ENCODE peak calls at places on chromosomes 5 and 9, in ten cellular contexts. One of them, this sample, is unnamed.

GRCh38 chr9:38233343-38233742 is 159.2 kb upstream of the ALDH1B1 start:
- DNase-seq in astrocyte of the spinal cord: no peak
- DNase-seq in aorta: no peak
- DNase-seq in upper lobe of right lung: peak; percentile 16
- DNase-seq in H7: no peak
- DNase-seq in suprapubic skin: no peak
- DNase-seq in pancreas: no peak
- DNase-seq in kidney epithelial cell: no peak
- DNase-seq in CD8-positive, alpha-beta memory T cell: no peak
- DNase-seq in BJ: no peak
- DNase-seq in this sample: no peak

GRCh38 chr9:111222757-111223156 is 107.3 kb downstream of the OR2K2 start:
- DNase-seq in astrocyte of the spinal cord: no peak
- DNase-seq in aorta: no peak
- DNase-seq in upper lobe of right lung: no peak
- DNase-seq in H7: no peak
- DNase-seq in suprapubic skin: no peak
- DNase-seq in pancreas: no peak
- DNase-seq in kidney epithelial cell: no peak
- DNase-seq in CD8-positive, alpha-beta memory T cell: no peak
- DNase-seq in BJ: no peak
- DNase-seq in this sample: no peak

GRCh38 chr9:20297646-20298084 is 324.6 kb downstream of the MLLT3 start:
- DNase-seq in astrocyte of the spinal cord: peak; percentile 53
- DNase-seq in aorta: no peak
- DNase-seq in upper lobe of right lung: no peak
- DNase-seq in H7: no peak
- DNase-seq in suprapubic skin: no peak
- DNase-seq in pancreas: no peak
- DNase-seq in kidney epithelial cell: no peak
- DNase-seq in CD8-positive, alpha-beta memory T cell: no peak
- DNase-seq in BJ: peak; percentile 5
- DNase-seq in this sample: no peak

GRCh38 chr5:177378884-177379883 is 5.0 kb upstream of the SLC34A1 start:
- DNase-seq in astrocyte of the spinal cord: peak; percentile 85
- DNase-seq in aorta: no peak
- DNase-seq in upper lobe of right lung: no peak
- DNase-seq in H7: no peak
- DNase-seq in suprapubic skin: no peak
- DNase-seq in pancreas: no peak
- DNase-seq in kidney epithelial cell: peak; percentile 59
- DNase-seq in CD8-positive, alpha-beta memory T cell: no peak
- DNase-seq in BJ: no peak
- DNase-seq in this sample: no peak

GRCh38 chr5:62082370-62082778 is 223.6 kb upstream of the KIF2A start:
- DNase-seq in astrocyte of the spinal cord: no peak
- DNase-seq in aorta: no peak
- DNase-seq in upper lobe of right lung: no peak
- DNase-seq in H7: no peak
- DNase-seq in suprapubic skin: no peak
- DNase-seq in pancreas: no peak
- DNase-seq in kidney epithelial cell: peak; percentile 35
- DNase-seq in CD8-positive, alpha-beta memory T cell: no peak
- DNase-seq in BJ: peak; percentile 28
- DNase-seq in this sample: no peak

GRCh38 chr5:91898865-91899264 is 515.7 kb upstream of the ARRDC3 start:
- DNase-seq in astrocyte of the spinal cord: no peak
- DNase-seq in aorta: no peak
- DNase-seq in upper lobe of right lung: no peak
- DNase-seq in H7: no peak
- DNase-seq in suprapubic skin: no peak
- DNase-seq in pancreas: no peak
- DNase-seq in kidney epithelial cell: no peak
- DNase-seq in CD8-positive, alpha-beta memory T cell: no peak
- DNase-seq in BJ: no peak
- DNase-seq in this sample: no peak

GRCh38 chr5:89595065-89595464 is 712.1 kb upstream of the MEF2C start:
- DNase-seq in astrocyte of the spinal cord: peak; percentile 80
- DNase-seq in aorta: no peak
- DNase-seq in upper lobe of right lung: no peak
- DNase-seq in H7: no peak
- DNase-seq in suprapubic skin: no peak
- DNase-seq in pancreas: no peak
- DNase-seq in kidney epithelial cell: no peak
- DNase-seq in CD8-positive, alpha-beta memory T cell: no peak
- DNase-seq in BJ: no peak
- DNase-seq in this sample: no peak

GRCh38 chr9:131235480-131235851 is 40.8 kb downstream of the FAM78A start:
- DNase-seq in astrocyte of the spinal cord: no peak
- DNase-seq in aorta: no peak
- DNase-seq in upper lobe of right lung: no peak
- DNase-seq in H7: no peak
- DNase-seq in suprapubic skin: peak; percentile 66
- DNase-seq in pancreas: no peak
- DNase-seq in kidney epithelial cell: no peak
- DNase-seq in CD8-positive, alpha-beta memory T cell: no peak
- DNase-seq in BJ: no peak
- DNase-seq in this sample: no peak

GRCh38 chr5:5932824-5933223 is 445.5 kb downstream of the MED10 start:
- DNase-seq in astrocyte of the spinal cord: no peak
- DNase-seq in aorta: no peak
- DNase-seq in upper lobe of right lung: no peak
- DNase-seq in H7: no peak
- DNase-seq in suprapubic skin: no peak
- DNase-seq in pancreas: no peak
- DNase-seq in kidney epithelial cell: no peak
- DNase-seq in CD8-positive, alpha-beta memory T cell: no peak
- DNase-seq in BJ: no peak
- DNase-seq in this sample: no peak

GRCh38 chr5:166257656-166258055 is 2033.8 kb upstream of the WWC1 start:
- DNase-seq in astrocyte of the spinal cord: no peak
- DNase-seq in aorta: no peak
- DNase-seq in upper lobe of right lung: no peak
- DNase-seq in H7: no peak
- DNase-seq in suprapubic skin: no peak
- DNase-seq in pancreas: no peak
- DNase-seq in kidney epithelial cell: no peak
- DNase-seq in CD8-positive, alpha-beta memory T cell: no peak
- DNase-seq in BJ: no peak
- DNase-seq in this sample: peak; percentile 60

GRCh38 chr5:125700380-125700856 is 722.8 kb upstream of the GRAMD2B start:
- DNase-seq in astrocyte of the spinal cord: no peak
- DNase-seq in aorta: no peak
- DNase-seq in upper lobe of right lung: no peak
- DNase-seq in H7: no peak
- DNase-seq in suprapubic skin: no peak
- DNase-seq in pancreas: no peak
- DNase-seq in kidney epithelial cell: no peak
- DNase-seq in CD8-positive, alpha-beta memory T cell: no peak
- DNase-seq in BJ: no peak
- DNase-seq in this sample: no peak

DNA sequence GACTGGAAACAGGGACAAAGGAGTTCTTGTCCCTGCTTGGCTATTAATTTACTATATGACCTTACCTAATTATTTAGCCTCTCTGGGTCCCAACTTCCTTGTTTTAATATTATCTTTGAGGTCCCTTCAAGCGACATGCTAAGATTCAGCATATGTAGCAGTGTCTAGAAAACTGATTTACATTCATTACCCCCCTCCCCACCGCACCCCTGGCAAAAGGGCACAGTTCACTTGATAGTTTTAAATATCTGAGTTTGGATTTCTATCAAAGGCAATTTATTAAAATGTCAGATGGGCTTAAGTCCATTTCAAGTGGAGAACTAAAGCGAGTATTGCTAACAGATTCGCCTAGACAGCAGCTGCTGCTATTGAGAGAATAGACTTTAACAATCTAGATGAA is 3.9 kb downstream of the CEMIP2 start:
- DNase-seq in astrocyte of the spinal cord: no peak
- DNase-seq in aorta: no peak
- DNase-seq in upper lobe of right lung: no peak
- DNase-seq in H7: no peak
- DNase-seq in suprapubic skin: no peak
- DNase-seq in pancreas: no peak
- DNase-seq in kidney epithelial cell: no peak
- DNase-seq in CD8-positive, alpha-beta memory T cell: no peak
- DNase-seq in BJ: no peak
- DNase-seq in this sample: no peak
- H3K4me3 ChIP-seq in astrocyte of the spinal cord: no peak overlapping the region
- H3K4me3 ChIP-seq in aorta: no peak overlapping the region
- H3K4me3 ChIP-seq in upper lobe of right lung: peak overlapping the region; percentile 83
- H3K4me3 ChIP-seq in H7: no peak overlapping the region
- H3K4me3 ChIP-seq in suprapubic skin: peak overlapping the region; percentile 75
- H3K4me3 ChIP-seq in pancreas: peak overlapping the region; percentile 73
- H3K4me3 ChIP-seq in kidney epithelial cell: no peak overlapping the region
- H3K4me3 ChIP-seq in CD8-positive, alpha-beta memory T cell: no peak overlapping the region
- H3K4me3 ChIP-seq in BJ: peak overlapping the region; percentile 30
- H3K4me3 ChIP-seq in this sample: no peak overlapping the region

GRCh38 chr9:92482336-92482735 is at the start of gene ASPN:
- DNase-seq in astrocyte of the spinal cord: peak; percentile 58
- DNase-seq in aorta: no peak
- DNase-seq in upper lobe of right lung: no peak
- DNase-seq in H7: no peak
- DNase-seq in suprapubic skin: no peak
- DNase-seq in pancreas: no peak
- DNase-seq in kidney epithelial cell: no peak
- DNase-seq in CD8-positive, alpha-beta memory T cell: no peak
- DNase-seq in BJ: peak; percentile 65
- DNase-seq in this sample: no peak
- H3K4me3 ChIP-seq in astrocyte of the spinal cord: no peak within 1 kb of the TSS
- H3K4me3 ChIP-seq in aorta: peak within 1 kb of the TSS; percentile 54
- H3K4me3 ChIP-seq in upper lobe of right lung: peak within 1 kb of the TSS; percentile 3
- H3K4me3 ChIP-seq in H7: no peak within 1 kb of the TSS
- H3K4me3 ChIP-seq in suprapubic skin: peak within 1 kb of the TSS; percentile 11
- H3K4me3 ChIP-seq in pancreas: no peak within 1 kb of the TSS
- H3K4me3 ChIP-seq in kidney epithelial cell: no peak within 1 kb of the TSS
- H3K4me3 ChIP-seq in CD8-positive, alpha-beta memory T cell: no peak within 1 kb of the TSS
- H3K4me3 ChIP-seq in BJ: no peak within 1 kb of the TSS
- H3K4me3 ChIP-seq in this sample: peak within 1 kb of the TSS; percentile 32

DNA sequence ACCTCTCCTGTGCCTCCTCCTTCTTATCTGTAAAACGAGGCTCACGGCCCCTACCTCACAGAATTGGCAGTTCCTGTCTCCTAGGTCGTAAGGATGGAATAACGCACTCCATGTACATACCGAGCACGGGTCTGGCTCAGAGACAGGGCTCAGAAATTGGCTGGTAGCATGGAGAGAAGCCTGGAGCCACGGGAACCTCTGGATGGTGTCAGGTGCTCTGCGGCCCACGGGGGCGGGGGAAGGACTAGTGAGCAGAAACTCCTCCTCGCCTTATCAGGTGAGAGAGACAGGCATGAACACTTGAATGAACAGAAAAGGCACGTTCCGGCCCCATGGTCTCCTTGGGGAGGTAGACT is 15.4 kb upstream of the C5orf47 start:
- DNase-seq in astrocyte of the spinal cord: no peak
- DNase-seq in aorta: no peak
- DNase-seq in upper lobe of right lung: peak; percentile 81
- DNase-seq in H7: peak; percentile 63
- DNase-seq in suprapubic skin: no peak
- DNase-seq in pancreas: peak; percentile 73
- DNase-seq in kidney epithelial cell: no peak
- DNase-seq in CD8-positive, alpha-beta memory T cell: no peak
- DNase-seq in BJ: no peak
- DNase-seq in this sample: peak; percentile 22
- H3K4me3 ChIP-seq in astrocyte of the spinal cord: peak overlapping the region; percentile 44
- H3K4me3 ChIP-seq in aorta: no peak overlapping the region
- H3K4me3 ChIP-seq in upper lobe of right lung: peak overlapping the region; percentile 55
- H3K4me3 ChIP-seq in H7: peak overlapping the region; percentile 41
- H3K4me3 ChIP-seq in suprapubic skin: peak overlapping the region; percentile 46
- H3K4me3 ChIP-seq in pancreas: peak overlapping the region; percentile 54
- H3K4me3 ChIP-seq in kidney epithelial cell: peak overlapping the region; percentile 40
- H3K4me3 ChIP-seq in CD8-positive, alpha-beta memory T cell: peak overlapping the region; percentile 63
- H3K4me3 ChIP-seq in BJ: peak overlapping the region; percentile 33
- H3K4me3 ChIP-seq in this sample: peak overlapping the region; percentile 23

GRCh38 chr9:132877818-132878694 is at the start of gene AK8:
- DNase-seq in astrocyte of the spinal cord: peak; percentile 73
- DNase-seq in aorta: peak; percentile 76
- DNase-seq in upper lobe of right lung: peak; percentile 88
- DNase-seq in H7: peak; percentile 98
- DNase-seq in suprapubic skin: peak; percentile 88
- DNase-seq in pancreas: peak; percentile 91
- DNase-seq in kidney epithelial cell: no peak
- DNase-seq in CD8-positive, alpha-beta memory T cell: peak; percentile 65
- DNase-seq in BJ: no peak
- DNase-seq in this sample: peak; percentile 78

GRCh38 chr9:132880311-132880661 is 1.6 kb downstream of the SPACA9 start:
- DNase-seq in astrocyte of the spinal cord: no peak
- DNase-seq in aorta: no peak
- DNase-seq in upper lobe of right lung: no peak
- DNase-seq in H7: no peak
- DNase-seq in suprapubic skin: no peak
- DNase-seq in pancreas: no peak
- DNase-seq in kidney epithelial cell: no peak
- DNase-seq in CD8-positive, alpha-beta memory T cell: no peak
- DNase-seq in BJ: no peak
- DNase-seq in this sample: no peak

GRCh38 chr9:132881826-132882225 is 3.1 kb downstream of the SPACA9 start:
- DNase-seq in astrocyte of the spinal cord: no peak
- DNase-seq in aorta: no peak
- DNase-seq in upper lobe of right lung: no peak
- DNase-seq in H7: no peak
- DNase-seq in suprapubic skin: no peak
- DNase-seq in pancreas: no peak
- DNase-seq in kidney epithelial cell: no peak
- DNase-seq in CD8-positive, alpha-beta memory T cell: no peak
- DNase-seq in BJ: no peak
- DNase-seq in this sample: no peak

GRCh38 chr9:132878695-132879064 is at the start of gene SPACA9:
- DNase-seq in astrocyte of the spinal cord: peak; percentile 53
- DNase-seq in aorta: peak; percentile 81
- DNase-seq in upper lobe of right lung: peak; percentile 87
- DNase-seq in H7: peak; percentile 93
- DNase-seq in suprapubic skin: peak; percentile 94
- DNase-seq in pancreas: peak; percentile 77
- DNase-seq in kidney epithelial cell: no peak
- DNase-seq in CD8-positive, alpha-beta memory T cell: no peak
- DNase-seq in BJ: no peak
- DNase-seq in this sample: peak; percentile 92

GRCh38 chr9:132879443-132880310 is 979 bp downstream of the SPACA9 start:
- DNase-seq in astrocyte of the spinal cord: no peak
- DNase-seq in aorta: no peak
- DNase-seq in upper lobe of right lung: no peak
- DNase-seq in H7: no peak
- DNase-seq in suprapubic skin: no peak
- DNase-seq in pancreas: no peak
- DNase-seq in kidney epithelial cell: no peak
- DNase-seq in CD8-positive, alpha-beta memory T cell: no peak
- DNase-seq in BJ: no peak
- DNase-seq in this sample: no peak
- H3K4me3 ChIP-seq in astrocyte of the spinal cord: no peak overlapping the region
- H3K4me3 ChIP-seq in aorta: no peak overlapping the region
- H3K4me3 ChIP-seq in upper lobe of right lung: peak overlapping the region; percentile 93
- H3K4me3 ChIP-seq in H7: no peak overlapping the region
- H3K4me3 ChIP-seq in suprapubic skin: peak overlapping the region; percentile 94
- H3K4me3 ChIP-seq in pancreas: peak overlapping the region; percentile 99
- H3K4me3 ChIP-seq in kidney epithelial cell: no peak overlapping the region
- H3K4me3 ChIP-seq in CD8-positive, alpha-beta memory T cell: no peak overlapping the region
- H3K4me3 ChIP-seq in BJ: no peak overlapping the region
- H3K4me3 ChIP-seq in this sample: peak overlapping the region; percentile 95